ENCODE peak calls at places on chromosome 13, in ten cellular contexts. Y is HTR-8/SVneo; L is HEK293T; Q is SK-N-SH; Z is LHCN-M2; A is MG63; R is T-helper 1 cell; C is progenitor cell of endocrine pancreas; V is stromal cell of bone marrow; F is stimulated activated naive CD4-positive, alpha-beta T cell. M is an unnamed sample.

GRCh38 chr13:49066856-49067255 is 91.1 kb downstream of the FNDC3A start:
- DNase-seq in Y (no peak), L (no peak), Q (no peak), Z (no peak), A (no peak), R (no peak), C (no peak), V (no peak), F (no peak), M (no peak)

GRCh38 chr13:29801737-29802305 is 48.6 kb downstream of the UBL3 start:
- DNase-seq in Y (no peak), L (no peak), Q (no peak), Z (peak), A (no peak), R (no peak), C (no peak), V (no peak), F (no peak), M (no peak)

GRCh38 chr13:34506796-34507195 is 435.3 kb upstream of the NBEA start:
- DNase-seq in Y (no peak), L (no peak), Q (no peak), Z (no peak), A (no peak), R (no peak), C (no peak), V (no peak), F (no peak), M (no peak)

GRCh38 chr13:113996912-113997745 is 23.3 kb upstream of the C13orf46 start:
- DNase-seq in Y (no peak), L (no peak), Q (no peak), Z (no peak), A (no peak), R (no peak), C (no peak), V (no peak), F (no peak), M (no peak)

GRCh38 chr13:23510979-23511735 is 59.1 kb upstream of the TNFRSF19 start:
- DNase-seq in Y (no peak), L (peak), Q (no peak), Z (peak), A (no peak), R (no peak), C (no peak), V (no peak), F (no peak), M (no peak)

GRCh38 chr13:25992076-25992475 is 59.7 kb downstream of the SHISA2 start:
- DNase-seq in Y (no peak), L (no peak), Q (no peak), Z (peak), A (no peak), R (no peak), C (no peak), V (peak), F (no peak), M (no peak)

GRCh38 chr13:63693696-63694095 is 2278.0 kb upstream of the PCDH20 start:
- DNase-seq in Y (no peak), L (no peak), Q (no peak), Z (no peak), A (no peak), R (no peak), C (no peak), V (no peak), F (no peak), M (no peak)

GRCh38 chr13:94674609-94675348 is 37.6 kb downstream of the SOX21 start:
- DNase-seq in Y (peak), L (peak), Q (peak), Z (peak), A (peak), R (peak), C (peak), V (peak), F (peak), M (no peak)

GRCh38 chr13:28327761-28328607 is 166.9 kb downstream of the FLT1 start:
- DNase-seq in Y (no peak), L (no peak), Q (no peak), Z (no peak), A (no peak), R (no peak), C (no peak), V (no peak), F (no peak), M (no peak)

GRCh38 chr13:46535822-46536221 is 17.1 kb upstream of the LRCH1 start:
- DNase-seq in Y (no peak), L (no peak), Q (no peak), Z (no peak), A (no peak), R (no peak), C (no peak), V (no peak), F (no peak), M (no peak)

GRCh38 chr13:30648522-30649012 is 30.8 kb downstream of the USPL1 start:
- DNase-seq in Y (no peak), L (no peak), Q (no peak), Z (no peak), A (no peak), R (no peak), C (no peak), V (no peak), F (no peak), M (no peak)

GRCh38 chr13:41854758-41855157 is 106.2 kb downstream of the VWA8 start:
- DNase-seq in Y (no peak), L (no peak), Q (no peak), Z (no peak), A (no peak), R (no peak), C (no peak), V (no peak), F (no peak), M (no peak)

GRCh38 chr13:102569488-102569887 is 27.3 kb upstream of the TPP2 start:
- DNase-seq in Y (no peak), L (no peak), Q (no peak), Z (no peak), A (peak), R (no peak), C (no peak), V (peak), F (no peak), M (no peak)

GRCh38 chr13:29513002-29513980 is 82.2 kb downstream of the SLC7A1 start:
- DNase-seq in Y (no peak), L (no peak), Q (no peak), Z (peak), A (peak), R (no peak), C (no peak), V (no peak), F (no peak), M (no peak)

GRCh38 chr13:51800456-51800855 is 3.5 kb downstream of the DHRS12 start:
- DNase-seq in Y (no peak), L (no peak), Q (no peak), Z (no peak), A (peak), R (no peak), C (no peak), V (no peak), F (no peak), M (no peak)

GRCh38 chr13:47250141-47250540 is 353.3 kb upstream of the HTR2A start:
- DNase-seq in Y (no peak), L (no peak), Q (no peak), Z (no peak), A (peak), R (no peak), C (no peak), V (peak), F (no peak), M (no peak)

GRCh38 chr13:62300021-62300420 is 884.4 kb upstream of the PCDH20 start:
- DNase-seq in Y (no peak), L (no peak), Q (no peak), Z (no peak), A (no peak), R (no peak), C (no peak), V (no peak), F (no peak), M (no peak)

GRCh38 chr13:111270765-111271164 is 49.7 kb upstream of the TEX29 start:
- DNase-seq in Y (no peak), L (no peak), Q (no peak), Z (peak), A (no peak), R (no peak), C (no peak), V (no peak), F (no peak), M (no peak)

GRCh38 chr13:39051157-39051556 is 12.9 kb downstream of the NHLRC3 start:
- DNase-seq in Y (peak), L (peak), Q (peak), Z (peak), A (no peak), R (no peak), C (no peak), V (peak), F (no peak), M (no peak)

GRCh38 chr13:109712187-109712601 is 74.2 kb downstream of the IRS2 start:
- DNase-seq in Y (no peak), L (no peak), Q (no peak), Z (no peak), A (no peak), R (no peak), C (no peak), V (no peak), F (no peak), M (no peak)

GRCh38 chr13:53151692-53152421 is 123.2 kb downstream of the OLFM4 start:
- DNase-seq in Y (peak), L (peak), Q (peak), Z (no peak), A (no peak), R (no peak), C (peak), V (peak), F (no peak), M (peak)

GRCh38 chr13:43054803-43055802 is 31.7 kb downstream of the DNAJC15 start:
- DNase-seq in Y (peak), L (peak), Q (no peak), Z (peak), A (peak), R (peak), C (peak), V (no peak), F (no peak), M (peak)

GRCh38 chr13:20140487-20140886 is 20.4 kb downstream of the GJA3 start:
- DNase-seq in Y (no peak), L (no peak), Q (no peak), Z (no peak), A (no peak), R (no peak), C (no peak), V (no peak), F (no peak), M (no peak)

GRCh38 chr13:49995535-49996165 is 1.2 kb upstream of the TRIM13 start:
- DNase-seq in Y (no peak), L (no peak), Q (peak), Z (no peak), A (no peak), R (no peak), C (no peak), V (no peak), F (no peak), M (no peak)

GRCh38 chr13:40572961-40573360 is 93.5 kb downstream of the FOXO1 start:
- DNase-seq in Y (no peak), L (no peak), Q (no peak), Z (no peak), A (no peak), R (no peak), C (no peak), V (no peak), F (no peak), M (no peak)

M was measured in T1000.